ENCODE peak calls at places on chromosome 1, in eight cellular contexts. G is Panc1; A is GM23338; N is endodermal cell; U is heart left ventricle; W is lower lobe of right lung; V is naive thymus-derived CD4-positive, alpha-beta T cell; Y is trophoblast cell. J is an unnamed sample.

GRCh38 chr1:21811875-21812305 is at the start of gene LDLRAD2:
- DNase-seq in G (no peak), A (no peak), N (peak; percentile 45), U (no peak), W (no peak), V (no peak), Y (no peak), J (no peak)

GRCh38 chr1:50929376-50929958 is 30.6 kb downstream of the FAF1 start:
- DNase-seq in G (peak; percentile 10), A (peak; percentile 56), N (no peak), U (no peak), W (no peak), V (peak; percentile 35), Y (no peak), J (no peak)

GRCh38 chr1:29033829-29034466 is 89.8 kb downstream of the TMEM200B start:
- DNase-seq in G (peak; percentile 30), A (peak; percentile 58), N (no peak), U (no peak), W (no peak), V (peak; percentile 41), Y (no peak), J (no peak)

GRCh38 chr1:177517556-177517955 is 346.8 kb downstream of the BRINP2 start:
- DNase-seq in G (no peak), A (no peak), N (no peak), U (no peak), W (no peak), V (no peak), Y (peak; percentile 81), J (no peak)

GRCh38 chr1:69081671-69082070 is 486.1 kb upstream of the LRRC7 start:
- DNase-seq in G (no peak), A (peak; percentile 18), N (no peak), U (no peak), W (no peak), V (no peak), Y (no peak), J (no peak)

GRCh38 chr1:24393892-24394291 is 19.7 kb downstream of the STPG1 start:
- DNase-seq in G (no peak), A (no peak), N (no peak), U (no peak), W (no peak), V (no peak), Y (no peak), J (peak; percentile 11)

GRCh38 chr1:15618685-15619525 is 1.6 kb downstream of the DDI2 start:
- DNase-seq in G (no peak), A (no peak), N (no peak), U (no peak), W (no peak), V (no peak), Y (peak; percentile 57), J (no peak)

GRCh38 chr1:174266991-174267612 is 107.8 kb downstream of the RABGAP1L start:
- DNase-seq in G (no peak), A (no peak), N (no peak), U (no peak), W (no peak), V (no peak), Y (no peak), J (no peak)

GRCh38 chr1:24558902-24559791 is 3.3 kb downstream of the NCMAP start:
- DNase-seq in G (peak; percentile 42), A (peak; percentile 71), N (peak; percentile 82), U (peak; percentile 59), W (peak; percentile 84), V (no peak), Y (no peak), J (peak; percentile 87)

GRCh38 chr1:91123773-91124172 is 101.9 kb upstream of the ZNF644 start:
- DNase-seq in G (no peak), A (peak; percentile 55), N (peak; percentile 52), U (no peak), W (no peak), V (no peak), Y (no peak), J (no peak)

GRCh38 chr1:92882817-92883216 is 51.0 kb downstream of the RPL5 start:
- DNase-seq in G (no peak), A (peak; percentile 8), N (no peak), U (no peak), W (no peak), V (peak; percentile 48), Y (no peak), J (no peak)

GRCh38 chr1:202952818-202953217 is 5.3 kb downstream of the ADIPOR1 start:
- DNase-seq in G (no peak), A (no peak), N (no peak), U (peak; percentile 38), W (peak; percentile 58), V (no peak), Y (peak; percentile 31), J (no peak)

GRCh38 chr1:81509619-81510018 is 291.1 kb upstream of the ADGRL2 start:
- DNase-seq in G (no peak), A (peak; percentile 37), N (peak; percentile 57), U (no peak), W (no peak), V (no peak), Y (peak; percentile 8), J (no peak)

GRCh38 chr1:3924186-3924815 is 24.2 kb upstream of the C1orf174 start:
- DNase-seq in G (no peak), A (no peak), N (no peak), U (no peak), W (peak; percentile 27), V (no peak), Y (no peak), J (peak; percentile 59)

GRCh38 chr1:167332503-167332902 is 111.8 kb downstream of the POU2F1 start:
- DNase-seq in G (no peak), A (no peak), N (no peak), U (no peak), W (no peak), V (no peak), Y (no peak), J (no peak)

GRCh38 chr1:152108899-152109222 is 6.4 kb downstream of the TCHH start:
- DNase-seq in G (no peak), A (peak; percentile 76), N (peak; percentile 67), U (peak; percentile 28), W (no peak), V (no peak), Y (no peak), J (peak; percentile 34)

DNA sequence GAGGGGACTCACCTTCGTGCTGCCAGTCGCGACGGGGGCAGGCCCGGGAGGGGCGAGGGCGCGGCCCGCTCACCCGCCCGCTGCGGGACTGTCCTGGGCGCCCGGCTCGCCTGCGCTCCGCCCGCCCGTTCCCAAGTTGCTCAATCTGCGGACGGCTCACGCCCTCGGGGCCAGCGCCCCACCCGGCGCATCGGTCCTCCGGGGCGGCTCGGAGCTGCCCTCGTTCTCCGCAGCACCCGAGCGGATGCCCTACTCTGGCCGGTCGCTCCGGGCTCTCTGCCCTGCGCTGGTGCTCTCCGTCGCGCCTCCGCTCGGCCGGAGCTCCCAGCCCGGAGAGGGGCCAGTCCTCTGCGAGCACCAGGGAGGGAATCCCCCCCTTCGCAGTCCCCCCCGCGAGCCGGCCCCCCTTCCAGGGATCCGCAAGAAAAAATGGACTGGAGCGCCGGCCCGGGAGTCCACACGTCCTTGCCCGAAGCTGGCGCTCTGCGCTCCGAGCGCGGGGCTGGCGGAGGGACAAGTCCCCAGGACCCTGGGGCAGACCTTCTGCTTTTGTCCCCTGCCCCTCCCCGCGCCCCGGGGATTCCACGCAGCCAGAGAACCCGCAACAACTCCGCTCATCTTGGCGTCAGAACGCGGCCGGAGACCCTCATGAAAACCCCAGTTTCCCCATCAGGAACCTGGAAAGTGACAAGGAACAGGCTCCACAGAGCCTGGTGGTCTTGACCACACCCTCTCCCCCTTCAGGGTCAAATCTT is at the start of gene RSPO1:
- DNase-seq in G (no peak), A (peak; percentile 46), N (peak; percentile 73), U (no peak), W (no peak), V (no peak), Y (no peak), J (peak; percentile 78)
- H3K4me3 ChIP-seq in G (peak within 1 kb of the TSS; percentile 29), A (peak within 1 kb of the TSS; percentile 57), N (no peak within 1 kb of the TSS), U (peak within 1 kb of the TSS; percentile 36), W (peak within 1 kb of the TSS; percentile 50), V (no peak within 1 kb of the TSS), Y (no peak within 1 kb of the TSS), J (no peak within 1 kb of the TSS)

GRCh38 chr1:36199934-36200741 is 24.1 kb upstream of the THRAP3 start:
- DNase-seq in G (no peak), A (no peak), N (no peak), U (peak; percentile 72), W (no peak), V (no peak), Y (no peak), J (no peak)
- H3K27ac ChIP-seq in G (no peak overlapping the region), A (no peak overlapping the region), N (no peak overlapping the region), U (peak overlapping the region; percentile 69), W (no peak overlapping the region), V (no peak overlapping the region), Y (no peak overlapping the region), J (no peak overlapping the region)

GRCh38 chr1:2287649-2288048 is 59.5 kb downstream of the SKI start:
- DNase-seq in G (no peak), A (no peak), N (no peak), U (no peak), W (no peak), V (no peak), Y (no peak), J (no peak)

GRCh38 chr1:2289607-2290006 is 61.5 kb downstream of the SKI start:
- DNase-seq in G (no peak), A (no peak), N (no peak), U (no peak), W (no peak), V (no peak), Y (no peak), J (no peak)

GRCh38 chr1:2288816-2289536 is 60.9 kb downstream of the SKI start:
- DNase-seq in G (no peak), A (no peak), N (no peak), U (no peak), W (no peak), V (no peak), Y (no peak), J (no peak)

GRCh38 chr1:2286923-2287322 is 58.8 kb downstream of the SKI start:
- DNase-seq in G (no peak), A (no peak), N (no peak), U (no peak), W (peak; percentile 26), V (no peak), Y (no peak), J (no peak)

GRCh38 chr1:2288308-2288707 is 60.2 kb downstream of the SKI start:
- DNase-seq in G (no peak), A (no peak), N (no peak), U (no peak), W (no peak), V (peak; percentile 53), Y (no peak), J (no peak)
- H3K4me3 ChIP-seq in G (no peak overlapping the region), A (no peak overlapping the region), N (no peak overlapping the region), U (no peak overlapping the region), W (no peak overlapping the region), V (peak overlapping the region; percentile 39), Y (no peak overlapping the region), J (no peak overlapping the region)

DNA sequence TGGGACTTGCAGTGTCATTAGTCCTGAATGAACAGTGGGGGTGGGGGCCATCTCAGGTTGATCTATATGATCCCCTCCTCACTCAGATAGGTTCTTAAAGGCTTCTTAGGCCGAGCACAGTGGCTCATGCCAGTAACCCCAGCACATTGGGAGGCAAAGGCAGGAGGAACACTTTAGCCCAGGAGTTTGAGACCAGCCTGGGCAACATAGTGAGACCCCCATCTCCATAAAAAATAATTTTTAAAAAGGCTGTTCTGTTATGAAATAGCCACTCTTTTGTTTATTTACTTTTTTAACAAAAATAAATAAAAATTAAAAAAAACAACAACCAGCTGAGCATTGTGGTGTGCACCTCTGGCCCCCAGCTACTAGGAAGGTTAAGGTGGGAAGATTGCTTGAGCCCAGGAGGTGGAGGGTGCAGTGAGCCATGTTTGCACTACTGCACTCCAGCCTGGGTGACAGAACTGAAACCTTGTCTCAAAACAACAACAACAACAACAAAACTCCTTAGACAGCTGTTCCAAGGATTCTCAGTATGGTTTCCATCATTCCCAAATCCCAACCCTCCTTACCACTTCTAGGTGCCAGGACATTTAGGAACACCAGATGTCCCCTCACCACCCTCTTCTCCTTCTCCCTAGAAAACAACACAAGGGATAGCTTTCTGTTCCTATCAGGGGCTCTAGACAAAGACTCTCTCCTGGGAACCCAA is 2.0 kb upstream of the TRAPPC3 start:
- DNase-seq in G (no peak), A (peak; percentile 29), N (no peak), U (no peak), W (no peak), V (no peak), Y (no peak), J (no peak)
- H3K27ac ChIP-seq in G (peak overlapping the region; percentile 98), A (no peak overlapping the region), N (peak overlapping the region; percentile 97), U (peak overlapping the region; percentile 89), W (peak overlapping the region; percentile 98), V (peak overlapping the region; percentile 91), Y (peak overlapping the region; percentile 36), J (peak overlapping the region; percentile 94)

J was measured in kidney.